ENCODE peak calls at places on chromosomes 6 and 20, in four cellular contexts. One of them, this sample, is unnamed.

GRCh38 chr6:35725721-35726438 is 11.0 kb upstream of the ARMC12 start:
- DNase-seq in T-helper 17 cell: no peak
- DNase-seq in body of pancreas: peak
- DNase-seq in glutamatergic neuron: no peak
- DNase-seq in this sample: no peak

GRCh38 chr20:57840504-57841296 is 130.9 kb upstream of the PMEPA1 start:
- DNase-seq in glutamatergic neuron: no peak
- DNase-seq in T-helper 17 cell: no peak
- DNase-seq in body of pancreas: no peak
- DNase-seq in this sample: no peak

GRCh38 chr20:49676581-49677291 is 36.9 kb downstream of the B4GALT5 start:
- DNase-seq in T-helper 17 cell: no peak
- DNase-seq in glutamatergic neuron: no peak
- DNase-seq in body of pancreas: no peak
- DNase-seq in this sample: no peak

GRCh38 chr6:52124126-52125121 is 37.0 kb upstream of the PKHD1 start:
- DNase-seq in body of pancreas: no peak
- DNase-seq in T-helper 17 cell: no peak
- DNase-seq in glutamatergic neuron: no peak
- DNase-seq in this sample: no peak

GRCh38 chr20:54025166-54025835 is 45.1 kb downstream of the BCAS1 start:
- DNase-seq in glutamatergic neuron: no peak
- DNase-seq in body of pancreas: no peak
- DNase-seq in T-helper 17 cell: no peak
- DNase-seq in this sample: no peak

GRCh38 chr6:127459231-127459641 is at the start of gene KIAA0408:
- DNase-seq in glutamatergic neuron: peak
- DNase-seq in body of pancreas: peak
- DNase-seq in T-helper 17 cell: no peak
- DNase-seq in this sample: peak

GRCh38 chr6:43804550-43805223 is 34.7 kb downstream of the VEGFA start:
- DNase-seq in T-helper 17 cell: no peak
- DNase-seq in body of pancreas: peak
- DNase-seq in glutamatergic neuron: no peak
- DNase-seq in this sample: no peak

GRCh38 chr6:135052939-135053338 is 1.7 kb downstream of the HBS1L start:
- DNase-seq in T-helper 17 cell: no peak
- DNase-seq in body of pancreas: no peak
- DNase-seq in glutamatergic neuron: no peak
- DNase-seq in this sample: peak